ENCODE peak calls at places on chromosomes 7 and 10, in five cellular contexts. M is sigmoid colon, T is esophagus muscularis mucosa, V is tibial nerve, D is gastrocnemius medialis. E is an unnamed sample. For H3K9me3 and H3K4me1, the result is how much of the 10 kb centered on the place peaks cover.

GRCh38 chr10:49426490-49427360 is 30.8 kb upstream of the DRGX start:
- DNase-seq in V (no peak), M (no peak), T (peak), D (no peak), E (no peak)

GRCh38 chr7:130887182-130888016 is 153.4 kb upstream of the KLF14 start:
- DNase-seq in D (peak), V (no peak), T (no peak), M (no peak), E (no peak)

GRCh38 chr7:106365252-106366005 is 80.6 kb upstream of the NAMPT start:
- DNase-seq in D (no peak), M (no peak), V (no peak), T (peak), E (no peak)

GRCh38 chr7:153103219-153103618 is 343.7 kb downstream of the ACTR3B start:
- DNase-seq in M (no peak), V (no peak), D (no peak), T (no peak), E (no peak)

GRCh38 chr10:74186678-74187077 is 35.7 kb downstream of the ADK start:
- DNase-seq in T (no peak), V (no peak), M (no peak), D (no peak), E (no peak)

GRCh38 chr7:45342236-45342635 is 184.6 kb downstream of the RAMP3 start:
- DNase-seq in M (no peak), T (no peak), V (no peak), D (no peak), E (no peak)

GRCh38 chr10:122112625-122113160 is 123.7 kb downstream of the TACC2 start:
- DNase-seq in D (peak), V (peak), M (peak), T (peak), E (peak)

GRCh38 chr10:31041011-31041410 is 9.3 kb upstream of the ZNF438 start:
- DNase-seq in D (no peak), V (no peak), M (no peak), T (no peak), E (no peak)

GRCh38 chr10:27446091-27446918 is 57.8 kb upstream of the RAB18 start:
- DNase-seq in T (no peak), V (no peak), D (no peak), M (no peak), E (no peak)

GRCh38 chr10:34768261-34768971 is 46.7 kb downstream of the PARD3 start:
- DNase-seq in M (peak), V (no peak), D (peak), T (no peak), E (no peak)

GRCh38 chr7:91031757-91032156 is 232.5 kb upstream of the FZD1 start:
- DNase-seq in M (no peak), T (no peak), D (no peak), V (no peak), E (no peak)

GRCh38 chr7:74018261-74018660 is 9.7 kb upstream of the ELN start:
- DNase-seq in D (no peak), M (no peak), T (no peak), V (no peak), E (no peak)

GRCh38 chr10:3764626-3765375 is 20.2 kb downstream of the KLF6 start:
- DNase-seq in M (no peak), T (no peak), D (no peak), V (no peak), E (no peak)

GRCh38 chr10:6347391-6347951 is 144.7 kb downstream of the PFKFB3 start:
- DNase-seq in T (peak), D (no peak), M (no peak), V (no peak), E (no peak)

GRCh38 chr10:130560573-130560972 is 424.4 kb downstream of the GLRX3 start:
- DNase-seq in M (no peak), D (no peak), V (no peak), T (no peak), E (no peak)

GRCh38 chr7:26857534-26858228 is 6.7 kb downstream of the SKAP2 start:
- DNase-seq in M (peak), T (no peak), D (no peak), V (peak), E (no peak)

GRCh38 chr10:15084502-15084922 is 4.1 kb downstream of the ACBD7 start:
- DNase-seq in D (no peak), T (no peak), V (peak), M (no peak), E (peak)

GRCh38 chr10:70174058-70174741 is 3.9 kb upstream of the SAR1A start:
- DNase-seq in M (no peak), T (no peak), D (no peak), V (no peak), E (no peak)

GRCh38 chr7:140456627-140457051 is 22.7 kb downstream of the MKRN1 start:
- DNase-seq in V (no peak), M (no peak), T (no peak), D (no peak), E (no peak)

GRCh38 chr7:140451716-140452115 is 27.6 kb downstream of the MKRN1 start:
- DNase-seq in M (no peak), T (no peak), D (no peak), V (no peak), E (no peak)

GRCh38 chr7:140454657-140455015 is 24.7 kb downstream of the MKRN1 start:
- DNase-seq in V (no peak), T (no peak), D (no peak), M (no peak), E (no peak)

GRCh38 chr7:140455743-140456142 is 23.6 kb downstream of the MKRN1 start:
- DNase-seq in V (no peak), T (no peak), D (no peak), M (peak), E (no peak)

DNA sequence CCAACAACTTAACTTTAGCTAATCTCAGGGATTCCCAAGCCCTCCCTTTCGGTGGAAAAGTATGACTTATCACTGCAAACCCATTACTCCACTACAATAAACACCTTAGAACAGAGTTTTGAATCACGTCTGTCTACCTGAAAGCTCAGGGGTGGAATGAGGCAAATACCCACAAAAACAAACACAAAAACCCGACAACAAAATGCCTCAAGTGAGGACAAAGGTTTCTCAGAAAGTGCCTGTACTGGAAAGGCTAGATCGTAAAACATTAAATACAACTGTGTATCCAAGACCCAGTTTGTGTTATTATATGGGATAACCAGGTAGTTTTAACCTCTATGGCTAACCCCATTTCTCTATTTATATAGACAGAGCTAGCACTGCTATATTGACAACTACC is 26.0 kb downstream of the MKRN1 start:
- DNase-seq in M (no peak), D (no peak), V (no peak), T (no peak), E (no peak)
- TF ChIP-seq POLR2A in M (no peak), D (no peak), V (no peak), T (no peak), E (no peak)

DNA sequence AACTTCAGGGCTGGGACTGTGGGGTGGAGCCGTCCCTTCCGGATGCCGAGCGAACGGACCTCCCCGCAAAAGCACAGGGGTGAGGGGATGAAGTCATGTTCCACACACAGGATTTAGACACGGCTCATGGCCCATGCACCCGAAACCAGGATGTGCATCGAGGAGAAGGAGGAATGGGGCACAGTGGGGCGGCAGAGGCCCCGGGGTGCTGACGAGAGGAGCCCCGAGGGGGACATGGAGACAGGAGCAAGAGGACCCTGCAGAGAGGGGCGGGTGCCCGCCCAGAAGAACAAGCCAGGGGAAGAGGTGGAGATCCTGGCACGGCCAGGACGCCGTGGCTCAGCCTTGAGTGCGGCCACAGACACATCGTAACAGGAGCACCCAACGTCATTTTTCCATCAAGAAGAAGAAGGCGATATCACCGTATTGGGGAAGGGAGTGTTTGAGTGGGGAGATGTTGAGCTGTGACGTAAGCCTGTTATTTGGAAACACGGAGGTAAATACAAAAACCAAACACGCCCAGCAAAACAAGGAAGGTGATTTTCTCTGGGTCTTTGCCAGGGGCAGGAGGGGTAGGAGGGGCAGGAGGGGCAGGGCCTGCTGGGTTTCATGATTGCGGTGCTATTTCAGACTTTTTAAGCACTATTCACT is 25.3 kb upstream of the FOXL3 start:
- DNase-seq in D (no peak), T (no peak), M (no peak), V (no peak), E (no peak)
- H3K9me3 ChIP-seq in D (under half), T (under half), M (under half), V (under half), E (under half)

DNA sequence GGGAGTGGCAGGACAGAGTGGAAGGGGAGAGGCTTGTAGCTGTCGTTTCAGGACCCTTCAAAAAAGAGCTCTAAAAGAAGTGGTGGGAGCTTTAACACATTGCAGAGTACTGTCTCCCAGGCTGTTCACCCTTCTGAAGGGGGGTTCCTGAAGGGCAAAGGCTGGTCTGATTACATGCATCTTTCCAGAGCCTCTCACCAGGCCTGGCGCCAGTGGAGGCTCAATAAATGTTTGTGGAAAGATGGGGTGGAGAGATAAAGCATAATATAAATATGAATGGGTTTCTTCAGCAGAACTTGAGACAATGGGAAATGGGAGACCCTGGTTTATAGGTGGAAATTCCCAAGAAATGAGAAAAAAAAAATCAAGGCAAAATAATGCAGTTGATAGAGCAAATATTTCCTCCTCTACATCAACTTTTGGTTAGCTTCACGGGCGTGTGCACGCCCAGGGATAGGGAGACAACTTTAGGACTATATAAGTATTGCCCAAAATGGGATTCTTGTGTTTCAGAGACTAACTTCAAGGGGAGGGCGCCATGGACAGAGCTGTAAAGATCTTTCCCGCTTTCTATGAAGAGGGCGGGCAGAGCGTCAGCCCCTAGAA is 613 bp upstream of the BUB3 start:
- DNase-seq in D (no peak), M (no peak), T (no peak), V (no peak), E (no peak)
- H3K4me1 ChIP-seq in D (under half), M (under half), T (half or more), V (under half), E (under half)

DNA sequence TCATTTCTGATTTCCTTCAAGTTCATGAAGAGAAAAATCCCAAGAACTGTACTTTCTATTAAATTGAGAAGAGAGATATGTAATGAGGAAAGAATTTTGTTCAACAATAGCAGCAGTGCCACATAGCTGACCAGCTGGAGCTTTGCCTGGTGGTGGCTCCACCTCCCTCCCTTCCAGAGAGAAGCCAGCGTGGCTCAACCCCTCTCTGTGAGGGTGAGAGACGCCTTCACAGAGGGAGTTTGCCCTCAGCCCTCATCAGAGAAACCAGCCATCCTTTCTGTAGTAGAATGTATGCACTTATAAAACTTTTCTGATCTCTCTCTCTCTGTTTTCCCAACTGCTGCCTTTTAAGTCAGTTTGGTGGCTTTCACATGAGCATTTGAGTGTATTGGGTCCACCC is 20.5 kb upstream of the COL1A2 start:
- DNase-seq in M (peak), D (peak), T (no peak), V (peak), E (peak)
- TF ChIP-seq POLR2A in M (peak), D (no peak), T (no peak), V (peak), E (no peak)

GRCh38 chr10:43645866-43646265 is 2.8 kb downstream of the ZNF32 start:
- DNase-seq in D (no peak), V (no peak), T (no peak), M (no peak), E (no peak)
- H3K9me3 ChIP-seq in D (under half), V (half or more), T (under half), M (half or more), E (half or more)

GRCh38 chr10:110568055-110568735 is 700 bp downstream of the SMC3 start:
- DNase-seq in T (no peak), M (peak), V (peak), D (no peak), E (peak)
- H3K4me1 ChIP-seq in T (half or more), M (half or more), V (under half), D (under half), E (under half)

GRCh38 chr10:987906-988666 is at the start of gene GTPBP4:
- DNase-seq in V (peak), M (peak), D (peak), T (peak), E (peak)
- TF ChIP-seq POLR2A in V (peak), M (peak), D (peak), T (peak), E (peak)

E was measured in uterus.